ENCODE peak calls at places on chromosomes 2 and 18, in nine cellular contexts. T, L, Q, M, Z, Y, U, F and S are unnamed samples.

GRCh38 chr2:95332036-95332435 is 34.9 kb downstream of the KCNIP3 start:
- DNase-seq in Y (no peak), F (no peak), L (no peak), T (no peak), Q (no peak), M (no peak), U (no peak), Z (no peak), S (no peak)

GRCh38 chr2:11495844-11496271 is 29.9 kb upstream of the E2F6 start:
- DNase-seq in U (no peak), Z (no peak), L (no peak), F (no peak), M (no peak), Q (no peak), Y (no peak), T (no peak), S (no peak)

GRCh38 chr18:36833120-36833519 is 4.2 kb downstream of the KIAA1328 start:
- DNase-seq in M (no peak), L (no peak), U (no peak), Y (no peak), T (no peak), Q (no peak), Z (no peak), F (no peak), S (no peak)

GRCh38 chr2:9907402-9907801 is 44.1 kb upstream of the GRHL1 start:
- DNase-seq in L (no peak), Q (no peak), U (no peak), F (no peak), Z (no peak), Y (no peak), T (no peak), M (no peak), S (no peak)

GRCh38 chr2:174247474-174248186 is 702 bp downstream of the OLA1 start:
- DNase-seq in T (no peak), L (peak; percentile 27), F (no peak), Z (peak; percentile 8), M (no peak), Q (peak; percentile 18), Y (peak; percentile 22), U (no peak), S (peak; percentile 32)

GRCh38 chr2:20507166-20507692 is 60.4 kb downstream of the RHOB start:
- DNase-seq in Y (no peak), L (peak; percentile 74), T (no peak), U (no peak), Z (no peak), F (no peak), Q (peak; percentile 37), M (no peak), S (no peak)

GRCh38 chr2:3266727-3267548 is 110.7 kb downstream of the EIPR1 start:
- DNase-seq in Z (no peak), U (no peak), Y (no peak), T (no peak), Q (no peak), M (no peak), F (no peak), L (no peak), S (no peak)

GRCh38 chr2:140275427-140275826 is 1495.2 kb upstream of the NXPH2 start:
- DNase-seq in U (no peak), Y (peak; percentile 59), L (no peak), M (no peak), Z (no peak), T (no peak), Q (no peak), F (no peak), S (peak; percentile 68)

GRCh38 chr2:237283136-237283928 is 130.6 kb downstream of the COL6A3 start:
- DNase-seq in F (no peak), M (no peak), Y (peak; percentile 34), T (no peak), U (no peak), L (peak; percentile 57), Z (peak; percentile 76), Q (peak; percentile 84), S (no peak)

GRCh38 chr2:201781583-201782051 is 884 bp upstream of the ALS2 start:
- DNase-seq in T (peak; percentile 5), L (no peak), M (no peak), Y (peak; percentile 16), Q (no peak), F (peak; percentile 8), Z (peak; percentile 28), U (peak; percentile 8), S (no peak)

GRCh38 chr18:2985628-2986027 is 27.3 kb downstream of the LPIN2 start:
- DNase-seq in U (no peak), Z (peak; percentile 46), Q (peak; percentile 54), M (no peak), L (peak; percentile 41), T (no peak), Y (peak; percentile 37), F (no peak), S (peak; percentile 67)

GRCh38 chr2:201882353-201883095 is 76.2 kb downstream of the CDK15 start:
- DNase-seq in L (peak; percentile 47), Y (no peak), U (no peak), Z (no peak), T (no peak), F (no peak), M (no peak), Q (peak; percentile 70), S (no peak)

GRCh38 chr2:4992226-4992625 is 700.0 kb upstream of the SOX11 start:
- DNase-seq in T (no peak), L (no peak), Z (no peak), U (no peak), Q (no peak), F (no peak), M (no peak), Y (peak; percentile 7), S (no peak)